ENCODE peak calls at places on chromosomes 6 and 20, in five cellular contexts. D, R, Q, V and J are unnamed samples.

GRCh38 chr6:35730745-35731413 is 6.0 kb upstream of the ARMC12 start:
- DNase-seq in D (no peak), R (peak), Q (no peak), V (no peak), J (no peak)

GRCh38 chr6:91886183-91886795 is 1299.4 kb upstream of the MAP3K7 start:
- DNase-seq in D (no peak), R (no peak), Q (no peak), V (no peak), J (no peak)

GRCh38 chr6:53741417-53741816 is 53.4 kb upstream of the LRRC1 start:
- DNase-seq in D (no peak), R (no peak), Q (no peak), V (no peak), J (no peak)

GRCh38 chr20:63183422-63184146 is 32.3 kb downstream of the YTHDF1 start:
- DNase-seq in D (peak), R (peak), Q (peak), V (peak), J (peak)

GRCh38 chr6:165220030-165220429 is 89.4 kb downstream of the C6orf118 start:
- DNase-seq in D (no peak), R (no peak), Q (no peak), V (no peak), J (no peak)

GRCh38 chr20:17568972-17569471 is 853 bp upstream of the DSTN start:
- DNase-seq in D (peak), R (peak), Q (peak), V (peak), J (peak)

GRCh38 chr20:62743777-62744317 is 35.2 kb downstream of the NTSR1 start:
- DNase-seq in D (no peak), R (no peak), Q (no peak), V (no peak), J (no peak)

GRCh38 chr6:146149770-146150169 is 120.9 kb downstream of the GRM1 start:
- DNase-seq in D (no peak), R (no peak), Q (no peak), V (no peak), J (no peak)

GRCh38 chr6:15715851-15716250 is 53.0 kb upstream of the DTNBP1 start:
- DNase-seq in D (no peak), R (no peak), Q (no peak), V (no peak), J (no peak)

GRCh38 chr6:125375841-125376240 is 74.1 kb upstream of the HDDC2 start:
- DNase-seq in D (no peak), R (no peak), Q (no peak), V (no peak), J (no peak)

GRCh38 chr20:5056801-5057599 is 55.7 kb upstream of the SLC23A2 start:
- DNase-seq in D (peak), R (peak), Q (peak), V (peak), J (peak)

GRCh38 chr6:43869091-43869710 is 99.2 kb downstream of the VEGFA start:
- DNase-seq in D (no peak), R (no peak), Q (no peak), V (no peak), J (no peak)

GRCh38 chr6:106316376-106316769 is 9.2 kb downstream of the ATG5 start:
- DNase-seq in D (no peak), R (no peak), Q (no peak), V (no peak), J (no peak)

GRCh38 chr6:27592481-27593199 is 119.7 kb upstream of the ZNF184 start:
- DNase-seq in D (no peak), R (peak), Q (peak), V (no peak), J (peak)

GRCh38 chr6:55578537-55579363 is at the start of gene HMGCLL1:
- DNase-seq in D (no peak), R (peak), Q (no peak), V (peak), J (no peak)

GRCh38 chr20:34515484-34516037 is 661 bp upstream of the DYNLRB1 start:
- DNase-seq in D (peak), R (peak), Q (peak), V (no peak), J (no peak)

GRCh38 chr6:1608976-1609661 is 596 bp upstream of the FOXC1 start:
- DNase-seq in D (no peak), R (no peak), Q (no peak), V (peak), J (no peak)

GRCh38 chr6:1611322-1611571 is 1.5 kb downstream of the FOXC1 start:
- DNase-seq in D (no peak), R (peak), Q (no peak), V (peak), J (no peak)

GRCh38 chr6:1610497-1611321 is 994 bp downstream of the FOXC1 start:
- DNase-seq in D (no peak), R (peak), Q (no peak), V (peak), J (no peak)

GRCh38 chr6:1608222-1608975 is 1.3 kb upstream of the FOXC1 start:
- DNase-seq in D (no peak), R (no peak), Q (no peak), V (no peak), J (no peak)

GRCh38 chr6:1609662-1610496 is at the start of gene FOXC1:
- DNase-seq in D (peak), R (peak), Q (no peak), V (peak), J (peak)
- TF ChIP-seq POLR2A in D (no peak), R (peak), Q (no peak), V (peak), J (peak)

GRCh38 chr6:39925191-39925930 is 8.9 kb downstream of the MOCS1 start:
- DNase-seq in D (no peak), R (no peak), Q (no peak), V (no peak), J (no peak)

GRCh38 chr6:39922821-39923220 is 11.4 kb downstream of the MOCS1 start:
- DNase-seq in D (no peak), R (no peak), Q (no peak), V (no peak), J (no peak)

GRCh38 chr6:39925931-39926290 is 8.4 kb downstream of the MOCS1 start:
- DNase-seq in D (no peak), R (no peak), Q (no peak), V (no peak), J (no peak)

GRCh38 chr6:39923394-39923793 is 10.9 kb downstream of the MOCS1 start:
- DNase-seq in D (peak), R (no peak), Q (no peak), V (no peak), J (no peak)

DNA sequence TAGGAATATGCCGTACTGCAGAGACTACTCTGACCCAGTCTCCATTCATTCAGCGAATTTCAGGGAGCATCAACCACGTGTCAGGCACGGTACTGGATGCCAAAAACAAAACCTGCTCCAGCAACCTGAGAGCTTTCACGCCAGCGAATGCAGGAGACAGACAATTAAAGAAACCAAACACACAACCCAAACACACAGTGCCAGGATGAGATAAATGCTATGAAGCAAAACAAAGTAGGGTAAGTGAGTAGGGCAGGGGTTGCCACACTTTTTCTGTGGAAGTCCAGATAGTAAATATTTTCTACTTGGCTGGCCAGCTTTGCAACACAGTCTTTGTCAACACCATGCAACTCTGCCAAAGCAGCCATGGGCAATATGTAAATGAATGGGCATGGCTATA is 10.0 kb downstream of the MOCS1 start:
- DNase-seq in D (no peak), R (no peak), Q (no peak), V (no peak), J (no peak)
- TF ChIP-seq POLR2A in D (no peak), R (no peak), Q (no peak), V (no peak), J (no peak)

GRCh38 chr6:167762259-167762962 is 64.3 kb upstream of the AFDN start:
- DNase-seq in D (no peak), R (no peak), Q (no peak), V (no peak), J (no peak)

GRCh38 chr6:167761794-167762258 is 64.9 kb upstream of the AFDN start:
- DNase-seq in D (no peak), R (no peak), Q (no peak), V (no peak), J (no peak)

GRCh38 chr6:167759206-167759605 is 67.5 kb upstream of the AFDN start:
- DNase-seq in D (no peak), R (no peak), Q (no peak), V (peak), J (no peak)

GRCh38 chr6:167759912-167760311 is 66.8 kb upstream of the AFDN start:
- DNase-seq in D (no peak), R (no peak), Q (no peak), V (no peak), J (no peak)

GRCh38 chr6:167760979-167761793 is 65.5 kb upstream of the AFDN start:
- DNase-seq in D (peak), R (no peak), Q (no peak), V (peak), J (no peak)
- TF ChIP-seq POLR2A in D (no peak), R (no peak), Q (no peak), V (no peak), J (no peak)

DNA sequence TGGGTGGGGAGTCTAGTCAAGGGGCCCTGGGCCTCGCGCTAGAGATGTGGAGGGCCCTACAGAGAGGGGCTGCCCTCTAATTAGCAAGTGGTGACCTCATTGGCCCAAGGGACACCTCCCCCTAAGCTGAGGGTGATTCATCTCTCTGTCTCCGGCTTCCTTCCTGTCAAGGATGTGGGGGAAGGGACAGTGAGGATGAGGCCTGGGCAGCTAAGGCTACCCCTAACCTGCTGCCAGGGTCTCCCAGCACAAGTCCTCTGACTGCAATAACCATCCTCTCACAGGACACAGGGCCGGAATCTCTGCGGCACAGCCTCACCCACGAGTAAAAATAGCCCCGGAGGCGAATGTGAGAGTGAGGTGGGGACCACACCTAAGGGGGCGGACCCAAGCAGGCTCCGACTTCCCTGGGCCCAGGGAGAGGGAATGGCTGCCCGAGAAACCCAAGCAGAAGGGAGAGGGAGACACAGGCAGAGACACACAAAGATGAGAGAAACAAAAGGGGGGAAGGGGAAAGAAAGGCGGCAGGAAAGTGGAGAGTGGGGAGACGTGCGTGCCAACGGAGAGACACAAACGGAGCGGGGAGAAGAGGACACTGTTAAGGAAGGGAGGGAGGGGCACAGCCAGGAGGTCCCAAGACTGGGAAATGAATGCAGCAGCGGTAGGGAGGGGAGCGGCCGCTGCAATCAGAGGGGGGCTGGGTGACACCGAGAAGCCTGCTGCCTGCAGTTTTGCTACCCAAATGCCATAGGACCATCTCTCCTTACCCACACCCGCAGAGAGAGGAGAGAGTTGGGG is 1.4 kb downstream of the CLIC1 start:
- DNase-seq in D (peak), R (peak), Q (peak), V (peak), J (peak)
- TF ChIP-seq POLR2A in D (no peak), R (no peak), Q (peak), V (peak), J (peak)

GRCh38 chr20:19757487-19757972 is 528 bp upstream of the RIN2 start:
- DNase-seq in D (peak), R (peak), Q (no peak), V (peak), J (peak)
- TF ChIP-seq POLR2A in D (no peak), R (peak), Q (no peak), V (no peak), J (no peak)

DNA sequence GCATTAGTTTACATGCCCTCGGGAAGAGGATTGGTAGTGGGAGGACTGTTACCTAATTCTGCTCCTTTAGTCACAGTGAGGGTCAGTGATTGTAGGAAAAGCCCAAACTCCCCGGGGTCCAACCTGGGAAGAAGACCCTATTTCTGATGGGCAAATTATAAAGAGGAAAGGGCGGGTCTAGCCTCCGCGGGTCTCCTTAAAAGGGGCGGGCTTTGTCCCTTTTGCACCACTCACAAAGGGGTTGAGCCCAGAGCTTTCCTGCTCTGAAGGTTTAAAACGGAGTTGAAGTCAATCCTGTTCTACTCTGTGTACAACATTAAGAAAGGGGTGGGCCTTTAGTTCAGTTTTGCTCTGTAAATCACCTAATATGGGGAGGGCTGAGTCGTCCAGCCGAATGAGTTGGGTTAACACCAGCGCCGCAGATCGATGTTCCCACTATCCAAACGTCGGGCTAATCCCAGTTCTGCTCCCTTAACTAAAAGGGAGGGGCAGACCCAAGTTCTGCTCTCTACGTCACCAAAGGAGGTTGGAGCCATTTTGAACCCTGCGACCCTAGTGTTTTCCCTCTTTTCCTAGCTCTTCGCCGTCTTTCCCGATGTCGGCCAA is 920 bp upstream of the RNF5 start:
- DNase-seq in D (no peak), R (no peak), Q (peak), V (peak), J (no peak)
- TF ChIP-seq POLR2A in D (no peak), R (peak), Q (peak), V (peak), J (no peak)

DNA sequence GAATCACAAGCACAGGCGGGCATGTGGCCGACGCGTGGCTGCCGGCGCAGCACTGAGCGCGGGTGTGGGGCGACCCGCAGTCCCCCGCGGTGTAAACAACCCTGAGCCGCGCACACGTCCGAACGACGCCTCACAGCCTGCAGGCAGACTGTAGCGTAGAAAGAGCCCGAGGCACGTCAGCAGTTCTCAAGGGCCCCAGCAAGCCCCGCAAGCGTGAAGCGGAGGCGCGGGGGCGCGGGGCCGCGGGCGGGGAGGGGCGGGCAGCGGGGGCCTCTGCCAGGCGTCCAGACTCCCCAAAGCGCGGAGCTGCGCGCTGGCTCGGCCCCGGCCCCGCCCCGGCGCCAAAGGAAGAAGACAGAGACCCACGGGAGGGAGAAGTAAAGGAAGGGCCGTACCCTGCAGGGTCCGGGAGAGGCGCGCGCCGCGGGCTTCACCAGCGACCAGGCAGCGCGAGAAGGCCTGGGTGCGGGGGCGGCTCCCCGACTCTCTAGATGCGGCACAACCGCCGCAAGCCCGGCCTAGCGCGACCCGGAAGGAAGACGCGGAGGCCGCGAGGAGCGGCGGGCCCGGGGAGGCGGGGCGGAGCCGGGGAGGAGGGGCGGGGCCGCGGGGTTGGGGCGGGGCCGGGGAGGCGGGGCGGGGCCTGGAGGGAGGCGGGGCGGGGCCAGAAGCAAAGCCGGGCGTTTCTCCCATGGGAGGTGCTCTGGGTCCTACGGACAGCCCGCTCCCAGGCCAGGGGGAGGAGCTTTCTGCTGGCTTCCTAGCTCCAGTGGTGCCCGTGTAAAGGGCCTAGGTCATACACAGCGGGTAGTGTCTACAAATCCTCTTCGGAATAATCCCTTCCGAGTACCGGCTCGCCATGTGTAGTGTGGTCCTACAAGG is at the start of gene FBXL4:
- DNase-seq in D (peak), R (peak), Q (peak), V (peak), J (peak)
- TF ChIP-seq POLR2A in D (no peak), R (peak), Q (peak), V (peak), J (peak)

GRCh38 chr20:36575066-36575743 is 1.8 kb downstream of the TGIF2 start:
- DNase-seq in D (peak), R (peak), Q (peak), V (peak), J (peak)
- TF ChIP-seq POLR2A in D (no peak), R (no peak), Q (no peak), V (no peak), J (no peak)

DNA sequence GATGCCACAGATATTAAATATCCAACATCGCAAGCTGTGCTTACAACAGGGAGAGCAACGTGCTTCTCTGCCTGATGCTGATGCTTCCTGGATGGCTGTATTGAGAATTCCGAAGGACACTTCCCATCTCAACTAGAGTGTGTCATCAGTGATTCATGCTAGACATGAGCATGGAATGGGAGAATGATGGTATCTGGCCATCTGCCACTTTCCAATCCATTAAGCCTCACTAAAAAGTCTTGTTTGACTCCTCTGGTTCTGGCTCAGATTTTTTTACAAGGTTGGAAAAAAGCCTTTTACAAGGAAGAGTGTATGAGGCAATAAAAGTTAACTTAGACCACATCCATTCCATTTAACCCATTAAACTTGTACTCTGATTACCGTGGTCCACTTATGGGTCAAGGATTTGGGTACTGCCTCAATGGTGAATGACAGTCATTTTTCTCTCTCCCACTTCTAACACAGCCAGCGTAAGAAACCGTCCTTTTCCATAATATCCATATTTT is 265.3 kb downstream of the UST start:
- DNase-seq in D (no peak), R (peak), Q (no peak), V (no peak), J (no peak)
- TF ChIP-seq POLR2A in D (no peak), R (no peak), Q (no peak), V (no peak), J (no peak)